ENCODE peak calls at places on chromosome 4, in six cellular contexts. A, F, D, T, E and Y are unnamed samples.

GRCh38 chr4:182448281-182449151 is 205.3 kb downstream of the TENM3 start:
- DNase-seq in A (peak), F (no peak), D (no peak), T (peak), E (peak), Y (no peak)

GRCh38 chr4:154018659-154019058 is 229.8 kb upstream of the SFRP2 start:
- DNase-seq in A (no peak), F (no peak), D (no peak), T (peak), E (no peak), Y (no peak)

GRCh38 chr4:189035654-189036053 is 896.4 kb downstream of the TRIML1 start:
- DNase-seq in A (no peak), F (no peak), D (no peak), T (no peak), E (no peak), Y (no peak)

GRCh38 chr4:14831447-14831846 is 170.8 kb upstream of the CPEB2 start:
- DNase-seq in A (no peak), F (no peak), D (no peak), T (no peak), E (no peak), Y (no peak)

GRCh38 chr4:7470111-7470510 is 35.4 kb upstream of the PSAPL1 start:
- DNase-seq in A (no peak), F (no peak), D (no peak), T (no peak), E (no peak), Y (no peak)

GRCh38 chr4:185011408-185011807 is 6.9 kb upstream of the HELT start:
- DNase-seq in A (no peak), F (peak), D (no peak), T (peak), E (no peak), Y (peak)

GRCh38 chr4:186723207-186724047 is at the start of gene FAT1:
- DNase-seq in A (peak), F (peak), D (no peak), T (peak), E (peak), Y (peak)

GRCh38 chr4:145525291-145525740 is 43.7 kb downstream of the SMAD1 start:
- DNase-seq in A (no peak), F (no peak), D (no peak), T (no peak), E (no peak), Y (no peak)

GRCh38 chr4:25178838-25179261 is 18.6 kb upstream of the SEPSECS start:
- DNase-seq in A (no peak), F (no peak), D (no peak), T (no peak), E (no peak), Y (no peak)

GRCh38 chr4:154958621-154959358 is 177.7 kb downstream of the RBM46 start:
- DNase-seq in A (no peak), F (no peak), D (no peak), T (no peak), E (peak), Y (no peak)

GRCh38 chr4:87258677-87259076 is 38.3 kb upstream of the KLHL8 start:
- DNase-seq in A (no peak), F (no peak), D (no peak), T (no peak), E (no peak), Y (no peak)

GRCh38 chr4:47704693-47705325 is 133.1 kb downstream of the CORIN start:
- DNase-seq in A (peak), F (peak), D (no peak), T (peak), E (peak), Y (peak)

GRCh38 chr4:129581305-129581704 is 485.4 kb downstream of the C4orf33 start:
- DNase-seq in A (no peak), F (no peak), D (no peak), T (no peak), E (no peak), Y (no peak)

GRCh38 chr4:71189471-71189870 is 149.3 kb upstream of the SLC4A4 start:
- DNase-seq in A (peak), F (no peak), D (no peak), T (no peak), E (no peak), Y (no peak)

GRCh38 chr4:107885865-107886264 is 45.5 kb upstream of the CYP2U1 start:
- DNase-seq in A (no peak), F (no peak), D (no peak), T (no peak), E (no peak), Y (no peak)

GRCh38 chr4:53614616-53615015 is 23.3 kb upstream of the LNX1 start:
- DNase-seq in A (no peak), F (no peak), D (no peak), T (no peak), E (no peak), Y (peak)

GRCh38 chr4:176034498-176034897 is 31.1 kb upstream of the WDR17 start:
- DNase-seq in A (no peak), F (peak), D (no peak), T (peak), E (no peak), Y (peak)

GRCh38 chr4:20254517-20255250 is 3.0 kb downstream of the SLIT2 start:
- DNase-seq in A (peak), F (no peak), D (no peak), T (peak), E (peak), Y (no peak)

GRCh38 chr4:77795339-77795738 is 23.8 kb downstream of the CNOT6L start:
- DNase-seq in A (no peak), F (no peak), D (no peak), T (no peak), E (no peak), Y (no peak)

GRCh38 chr4:145623831-145624230 is 4.6 kb downstream of the MMAA start:
- DNase-seq in A (peak), F (no peak), D (no peak), T (peak), E (no peak), Y (no peak)

GRCh38 chr4:13244342-13244905 is 239.7 kb downstream of the RAB28 start:
- DNase-seq in A (no peak), F (no peak), D (no peak), T (peak), E (no peak), Y (no peak)

GRCh38 chr4:156970501-156971167 is 965 bp downstream of the PDGFC start:
- DNase-seq in A (no peak), F (no peak), D (no peak), T (peak), E (peak), Y (peak)

GRCh38 chr4:130395871-130396270 is 1299.9 kb downstream of the C4orf33 start:
- DNase-seq in A (peak), F (peak), D (no peak), T (peak), E (no peak), Y (no peak)

GRCh38 chr4:63632858-63633257 is 776.4 kb downstream of the TECRL start:
- DNase-seq in A (no peak), F (no peak), D (no peak), T (no peak), E (no peak), Y (no peak)

GRCh38 chr4:183658362-183659028 is 490 bp downstream of the RWDD4 start:
- DNase-seq in A (no peak), F (peak), D (no peak), T (peak), E (peak), Y (peak)

GRCh38 chr4:155604718-155605601 is 61.7 kb upstream of the GUCY1A1 start:
- DNase-seq in A (peak), F (peak), D (no peak), T (no peak), E (peak), Y (no peak)

GRCh38 chr4:62709618-62710252 is 1509.6 kb downstream of the ADGRL3 start:
- DNase-seq in A (peak), F (peak), D (no peak), T (peak), E (no peak), Y (peak)

GRCh38 chr4:155906554-155907247 is 3.2 kb downstream of the TDO2 start:
- DNase-seq in A (peak), F (peak), D (no peak), T (peak), E (no peak), Y (no peak)

GRCh38 chr4:43251760-43252317 is 359.3 kb downstream of the GRXCR1 start:
- DNase-seq in A (no peak), F (no peak), D (no peak), T (no peak), E (no peak), Y (no peak)

GRCh38 chr4:132333723-132334045 is 815.4 kb upstream of the PCDH10 start:
- DNase-seq in A (peak), F (no peak), D (no peak), T (no peak), E (no peak), Y (no peak)

GRCh38 chr4:129978315-129978714 is 882.4 kb downstream of the C4orf33 start:
- DNase-seq in A (no peak), F (no peak), D (no peak), T (no peak), E (no peak), Y (no peak)

GRCh38 chr4:165383757-165384156 is 4.9 kb downstream of the CPE start:
- DNase-seq in A (no peak), F (no peak), D (no peak), T (no peak), E (no peak), Y (no peak)

GRCh38 chr4:150033937-150034336 is 44.3 kb upstream of the DCLK2 start:
- DNase-seq in A (peak), F (no peak), D (no peak), T (peak), E (no peak), Y (no peak)

GRCh38 chr4:1381944-1382541 is 24.2 kb downstream of the NKX1-1 start:
- DNase-seq in A (no peak), F (no peak), D (no peak), T (no peak), E (peak), Y (no peak)

GRCh38 chr4:151727365-151727764 is 33.4 kb downstream of the GATB start:
- DNase-seq in A (no peak), F (peak), D (no peak), T (no peak), E (no peak), Y (no peak)

GRCh38 chr4:128848461-128848860 is 39.0 kb downstream of the JADE1 start:
- DNase-seq in A (no peak), F (no peak), D (no peak), T (no peak), E (no peak), Y (no peak)

GRCh38 chr4:2258091-2259035 is 3.5 kb downstream of the MXD4 start:
- DNase-seq in A (no peak), F (no peak), D (no peak), T (no peak), E (peak), Y (no peak)

GRCh38 chr4:77358315-77358928 is 201.4 kb downstream of the CCNG2 start:
- DNase-seq in A (peak), F (peak), D (no peak), T (peak), E (no peak), Y (peak)